ENCODE peak calls at places on chromosomes 7 and 10, in nine cellular contexts. U, B, X, W, A, C, O, V and Y are unnamed samples.

GRCh38 chr7:48269066-48269465 is 97.8 kb downstream of the ABCA13 start:
- DNase-seq in W (no peak), B (no peak), U (no peak), C (no peak), A (no peak), X (no peak), O (no peak), V (no peak), Y (no peak)

GRCh38 chr10:129466703-129467345 is at the start of gene MGMT:
- DNase-seq in C (peak), B (peak), O (peak), V (peak), U (peak), X (peak), W (peak), A (peak), Y (peak)

GRCh38 chr10:47240173-47240572 is 59.8 kb upstream of the GDF10 start:
- DNase-seq in X (no peak), U (no peak), W (no peak), O (no peak), B (no peak), V (no peak), C (no peak), A (peak), Y (no peak)

GRCh38 chr7:157318015-157318706 is 18.6 kb upstream of the DNAJB6 start:
- DNase-seq in V (peak), W (no peak), C (peak), U (no peak), A (peak), X (no peak), O (no peak), B (no peak), Y (peak)

GRCh38 chr10:89163265-89163995 is 43.7 kb downstream of the CH25H start:
- DNase-seq in C (no peak), B (no peak), U (peak), O (peak), X (no peak), A (peak), W (no peak), V (no peak), Y (peak)

GRCh38 chr10:11673346-11674330 is 62.2 kb upstream of the USP6NL start:
- DNase-seq in U (no peak), O (no peak), B (no peak), X (no peak), A (no peak), W (no peak), V (no peak), C (no peak), Y (no peak)

GRCh38 chr7:100219271-100219737 is 445 bp upstream of the PVRIG start:
- DNase-seq in A (no peak), B (no peak), O (no peak), V (no peak), X (no peak), C (no peak), U (no peak), W (no peak), Y (no peak)

GRCh38 chr7:156777364-156778069 is 115.5 kb downstream of the LMBR1 start:
- DNase-seq in U (no peak), B (no peak), C (no peak), W (no peak), A (no peak), X (no peak), V (peak), O (no peak), Y (no peak)

GRCh38 chr10:76487582-76487981 is 1056.2 kb downstream of the LRMDA start:
- DNase-seq in W (no peak), U (no peak), C (no peak), V (no peak), X (no peak), O (no peak), B (no peak), A (no peak), Y (no peak)

GRCh38 chr10:78991187-78991586 is 77.6 kb upstream of the ZMIZ1 start:
- DNase-seq in X (no peak), V (peak), W (peak), U (no peak), A (no peak), B (peak), O (no peak), C (no peak), Y (no peak)

GRCh38 chr7:110502893-110503465 is 587.9 kb upstream of the LRRN3 start:
- DNase-seq in V (peak), O (no peak), U (no peak), W (no peak), C (no peak), X (no peak), A (no peak), B (no peak), Y (no peak)

GRCh38 chr10:99908512-99908911 is 101.2 kb downstream of the DNMBP start:
- DNase-seq in B (no peak), W (no peak), O (no peak), U (no peak), A (no peak), V (peak), C (no peak), X (no peak), Y (no peak)

GRCh38 chr10:59354434-59354833 is 7.9 kb downstream of the FAM13C start:
- DNase-seq in W (no peak), X (no peak), A (no peak), O (no peak), V (no peak), U (no peak), C (no peak), B (no peak), Y (no peak)

GRCh38 chr7:71626206-71626605 is 494.3 kb downstream of the GALNT17 start:
- DNase-seq in O (no peak), U (no peak), V (peak), B (no peak), W (no peak), X (no peak), C (no peak), A (no peak), Y (no peak)

GRCh38 chr10:62046522-62047239 is 145.2 kb downstream of the ARID5B start:
- DNase-seq in A (no peak), U (no peak), V (peak), O (no peak), W (no peak), B (peak), X (no peak), C (no peak), Y (no peak)

GRCh38 chr10:24418532-24418931 is 209.6 kb downstream of the KIAA1217 start:
- DNase-seq in A (no peak), U (no peak), V (no peak), O (no peak), B (no peak), X (no peak), C (no peak), W (no peak), Y (no peak)
- TF ChIP-seq CTCF in A (no peak), U (no peak), V (peak), O (peak), B (no peak), X (peak), C (peak), W (no peak), Y (no peak)

GRCh38 chr7:102285541-102286236 is 979 bp upstream of the SH2B2 start:
- DNase-seq in A (no peak), U (no peak), W (no peak), V (no peak), O (no peak), B (no peak), X (no peak), C (no peak), Y (no peak)
- H3K27ac ChIP-seq in A (peak), U (peak), W (peak), V (no peak), O (no peak), B (peak), X (peak), C (peak), Y (peak)

GRCh38 chr10:3481496-3481895 is 303.5 kb downstream of the KLF6 start:
- DNase-seq in B (no peak), C (no peak), O (peak), W (no peak), V (no peak), A (no peak), U (no peak), X (no peak), Y (no peak)

GRCh38 chr10:3484306-3485187 is 300.5 kb downstream of the KLF6 start:
- DNase-seq in V (no peak), W (no peak), U (no peak), O (no peak), X (no peak), C (no peak), A (no peak), B (no peak), Y (no peak)

GRCh38 chr10:3480281-3480999 is 304.6 kb downstream of the KLF6 start:
- DNase-seq in X (no peak), U (no peak), W (no peak), A (no peak), V (no peak), B (no peak), O (peak), C (no peak), Y (no peak)

GRCh38 chr10:3481000-3481335 is 304.0 kb downstream of the KLF6 start:
- DNase-seq in X (no peak), W (no peak), O (no peak), U (no peak), C (no peak), A (no peak), B (no peak), V (no peak), Y (no peak)

DNA sequence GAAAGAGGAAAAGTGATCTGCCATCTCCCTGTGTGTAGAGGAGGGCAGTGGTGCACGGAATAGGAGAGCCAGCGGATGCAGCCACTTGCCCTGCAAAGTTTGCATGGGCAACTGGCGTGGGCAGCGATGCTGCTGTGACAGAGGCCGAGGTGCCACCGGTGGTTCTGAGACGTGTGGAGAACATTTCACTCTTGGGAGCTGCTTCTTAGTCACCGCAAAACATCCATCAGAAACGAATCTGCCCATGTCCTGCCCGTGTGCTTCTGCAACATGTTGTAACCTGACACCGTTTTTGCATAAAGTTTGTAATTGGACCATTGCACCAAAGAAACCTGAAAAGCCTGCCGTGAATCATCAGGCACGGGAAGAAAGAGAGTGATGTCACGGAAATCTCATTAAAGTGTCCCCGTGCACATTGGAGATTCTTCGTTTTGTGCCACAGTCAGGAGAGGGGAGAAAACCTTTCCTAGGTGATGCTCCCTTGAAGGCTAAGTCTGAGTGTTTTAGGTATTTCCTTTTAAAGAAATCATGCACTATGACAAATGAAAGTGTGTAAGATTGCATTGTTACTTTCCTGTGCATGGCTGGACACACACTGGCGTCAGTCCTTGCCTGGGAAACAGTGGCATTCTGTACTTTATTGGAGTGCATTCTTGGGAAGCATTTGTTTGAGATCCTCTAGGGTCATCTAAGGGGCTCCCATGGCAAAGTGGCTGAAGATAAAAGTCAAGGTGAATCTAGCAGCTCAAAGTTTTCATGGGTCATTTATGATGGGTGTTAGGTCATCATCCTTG is 302.6 kb downstream of the KLF6 start:
- DNase-seq in W (no peak), U (peak), C (peak), V (peak), O (no peak), X (peak), A (peak), B (peak), Y (no peak)
- TF ChIP-seq CTCF in W (no peak), U (no peak), C (no peak), V (no peak), O (no peak), X (no peak), A (no peak), B (no peak), Y (no peak)

GRCh38 chr7:97873606-97874005 is 1.4 kb upstream of the ASNS start:
- DNase-seq in C (no peak), X (no peak), B (no peak), A (no peak), U (no peak), W (no peak), O (no peak), V (no peak), Y (no peak)

GRCh38 chr7:97872025-97872669 is at the start of gene ASNS:
- DNase-seq in X (peak), A (peak), V (peak), C (peak), W (peak), U (peak), O (peak), B (peak), Y (peak)

GRCh38 chr7:97868314-97868713 is 3.9 kb downstream of the ASNS start:
- DNase-seq in A (no peak), C (no peak), B (no peak), U (no peak), O (no peak), X (no peak), V (no peak), W (no peak), Y (no peak)

GRCh38 chr7:97868788-97869187 is 3.4 kb downstream of the ASNS start:
- DNase-seq in A (no peak), O (no peak), V (no peak), U (no peak), W (no peak), C (no peak), B (no peak), X (no peak), Y (no peak)

DNA sequence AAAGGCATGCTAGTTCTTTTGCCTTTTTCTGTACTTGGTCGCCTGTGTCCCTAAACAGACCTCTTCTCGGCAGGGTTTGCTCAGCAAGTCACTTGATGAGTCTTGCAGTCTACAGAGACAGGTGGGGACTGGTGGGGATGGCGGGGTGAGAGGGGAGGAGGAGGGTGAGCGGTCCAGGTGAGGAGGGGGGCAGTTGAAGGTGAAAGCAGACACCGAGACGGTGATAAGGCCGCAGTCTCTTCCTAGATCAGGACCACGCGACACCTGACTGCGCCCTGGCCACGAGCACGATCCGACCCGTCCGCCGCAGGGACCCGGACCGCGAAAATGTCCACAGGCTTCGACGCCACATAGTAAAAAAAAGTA is 566 bp downstream of the ASNS start:
- DNase-seq in C (no peak), V (no peak), B (no peak), O (no peak), A (no peak), W (no peak), X (no peak), U (no peak), Y (no peak)
- H3K27ac ChIP-seq in C (peak), V (no peak), B (peak), O (no peak), A (peak), W (peak), X (peak), U (no peak), Y (peak)

GRCh38 chr7:91091631-91092030 is 172.6 kb upstream of the FZD1 start:
- DNase-seq in C (no peak), U (no peak), W (no peak), A (no peak), O (no peak), B (no peak), V (no peak), X (no peak), Y (no peak)

GRCh38 chr7:91088156-91088555 is 176.1 kb upstream of the FZD1 start:
- DNase-seq in B (no peak), C (no peak), V (no peak), U (no peak), X (no peak), W (no peak), O (no peak), A (no peak), Y (no peak)

GRCh38 chr7:91093181-91093580 is 171.1 kb upstream of the FZD1 start:
- DNase-seq in X (no peak), A (no peak), O (no peak), W (no peak), B (no peak), C (no peak), U (no peak), V (no peak), Y (no peak)

GRCh38 chr7:91090684-91091083 is 173.5 kb upstream of the FZD1 start:
- DNase-seq in X (no peak), O (no peak), W (no peak), U (no peak), C (no peak), V (no peak), A (no peak), B (no peak), Y (no peak)

GRCh38 chr7:91089382-91089963 is 174.8 kb upstream of the FZD1 start:
- DNase-seq in U (no peak), W (peak), X (peak), O (no peak), B (no peak), C (no peak), V (peak), A (no peak), Y (no peak)
- TF ChIP-seq CTCF in U (peak), W (peak), X (peak), O (peak), B (peak), C (peak), V (peak), A (peak), Y (peak)

DNA sequence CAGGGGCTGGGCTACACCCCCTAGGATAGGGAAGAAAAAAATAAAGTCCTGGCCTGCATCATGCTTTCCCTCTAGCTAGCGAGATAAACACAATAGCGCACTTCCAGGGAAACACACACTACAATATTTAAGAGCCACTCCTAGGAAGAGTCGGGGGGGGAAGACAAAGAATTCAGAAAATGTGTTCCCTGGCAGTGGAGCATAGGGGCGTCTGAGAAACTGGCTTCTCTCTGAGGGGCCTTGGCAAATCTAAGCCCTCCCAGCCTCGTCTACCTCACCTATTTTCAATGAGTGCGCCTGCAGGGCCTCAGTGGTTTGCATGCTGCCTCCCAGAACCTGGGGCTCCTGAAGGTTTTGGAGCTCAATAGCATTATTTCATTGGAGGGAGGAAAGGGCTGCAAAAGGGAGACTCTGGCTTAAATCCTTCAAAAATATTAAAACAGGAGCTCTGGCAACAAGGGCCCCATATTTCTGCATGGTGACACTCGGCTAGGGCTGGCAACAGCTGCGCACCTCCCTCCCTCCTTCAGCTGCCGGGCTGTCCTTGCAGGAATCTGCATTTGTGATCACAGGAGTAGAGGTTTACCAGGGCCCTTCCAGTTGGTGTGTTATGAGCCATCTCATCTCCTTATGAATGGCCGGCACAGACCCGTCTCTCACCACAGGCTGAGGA is 10.8 kb downstream of the ANXA11 start:
- DNase-seq in U (no peak), V (no peak), B (no peak), O (no peak), A (no peak), C (no peak), X (no peak), W (no peak), Y (no peak)
- H3K27ac ChIP-seq in U (no peak), V (peak), B (peak), O (peak), A (peak), C (peak), X (no peak), W (no peak), Y (peak)

DNA sequence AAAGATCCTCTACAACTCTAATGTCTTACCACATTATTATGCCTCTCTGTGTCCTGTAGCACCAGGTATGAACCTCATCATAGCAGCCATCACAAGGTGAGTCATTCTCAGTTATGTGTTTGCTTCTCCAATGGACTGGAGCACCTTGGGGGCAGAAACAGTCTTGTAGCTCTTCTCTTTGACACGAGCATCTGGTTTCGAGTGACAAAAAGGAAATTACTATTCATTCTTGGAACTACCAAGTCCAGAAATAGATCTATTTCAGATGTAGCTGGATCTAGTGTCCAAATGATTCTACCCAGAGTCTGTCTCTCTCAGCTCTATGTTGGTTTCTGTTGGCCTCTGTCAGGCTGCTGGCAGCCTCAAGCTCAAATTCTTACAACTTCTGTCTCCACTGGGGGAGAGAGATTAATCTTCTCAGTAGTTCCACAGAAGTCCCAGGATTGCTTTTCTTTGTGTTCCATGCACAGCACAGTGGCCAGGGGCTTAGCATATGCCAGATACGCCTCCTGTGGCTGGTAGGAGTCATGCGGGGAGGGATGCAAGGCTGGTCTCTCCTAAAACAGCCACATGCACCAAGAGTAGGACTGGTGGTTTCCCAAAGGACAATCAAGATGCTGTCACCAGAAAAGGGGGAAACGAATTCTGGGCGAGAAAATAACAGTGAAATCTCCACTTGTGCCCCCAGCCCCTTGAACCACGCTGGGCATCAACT is 37.2 kb upstream of the PAPSS2 start:
- DNase-seq in O (no peak), C (no peak), A (no peak), U (no peak), W (no peak), X (no peak), V (no peak), B (no peak), Y (no peak)
- TF ChIP-seq CTCF in O (no peak), C (no peak), A (no peak), U (no peak), W (peak), X (no peak), V (no peak), B (no peak), Y (no peak)

GRCh38 chr10:53022663-53023088 is 250.1 kb upstream of the MBL2 start:
- DNase-seq in C (no peak), U (no peak), O (no peak), X (no peak), W (no peak), V (no peak), B (no peak), A (no peak), Y (no peak)

GRCh38 chr10:53025172-53025651 is 252.6 kb upstream of the MBL2 start:
- DNase-seq in W (no peak), A (no peak), O (no peak), B (peak), V (no peak), U (no peak), C (no peak), X (no peak), Y (no peak)

GRCh38 chr10:53023411-53023810 is 250.8 kb upstream of the MBL2 start:
- DNase-seq in A (no peak), U (no peak), W (no peak), C (no peak), B (peak), X (no peak), V (no peak), O (no peak), Y (no peak)
- H3K27ac ChIP-seq in A (no peak), U (no peak), W (no peak), C (no peak), B (no peak), X (no peak), V (no peak), O (no peak), Y (no peak)

DNA sequence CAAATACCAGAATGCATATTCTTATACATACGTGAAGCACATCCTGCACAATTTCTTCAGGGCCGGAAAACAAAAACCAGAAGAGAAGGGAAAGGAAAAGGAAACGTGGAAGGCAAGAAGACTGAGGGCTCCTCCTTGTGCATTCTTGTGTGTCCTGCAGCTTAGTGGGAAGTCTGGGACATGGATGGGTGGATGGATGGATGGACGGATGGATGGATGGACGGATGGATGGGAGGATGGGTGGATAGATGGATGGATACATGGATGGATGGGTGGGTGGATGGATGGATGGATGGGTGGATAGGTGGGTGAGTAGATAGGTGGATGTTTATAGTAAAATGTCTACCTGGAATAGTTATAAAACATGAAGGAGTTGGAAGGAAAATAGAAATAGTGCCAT is 30.8 kb upstream of the SLC35B4 start:
- DNase-seq in X (no peak), B (no peak), A (no peak), O (no peak), C (no peak), W (no peak), V (no peak), U (no peak), Y (no peak)
- TF ChIP-seq CTCF in X (no peak), B (peak), A (no peak), O (no peak), C (no peak), W (peak), V (no peak), U (no peak), Y (no peak)